ENCODE peak calls at places on chromosomes 3 and 15, in seven cellular contexts. J, L, R, D, X, S and H are unnamed samples.
A peak's percentile ranks its signal among the peaks of the same experiment; 100 is the strongest.

GRCh38 chr3:10534066-10534465 is 28.7 kb upstream of the ATP2B2 start:
- DNase-seq in L (no peak), R (no peak), D (no peak), S (no peak), X (no peak), J (no peak), H (no peak)

GRCh38 chr3:50375200-50375931 is 16.0 kb upstream of the TMEM115 start:
- DNase-seq in X (no peak), D (no peak), S (no peak), J (no peak), R (no peak), L (no peak), H (no peak)

GRCh38 chr3:143464850-143465249 is 345.3 kb downstream of the CHST2 start:
- DNase-seq in J (no peak), D (no peak), S (no peak), X (peak; percentile 66), L (no peak), R (no peak), H (no peak)

GRCh38 chr3:127394984-127395662 is 107.3 kb upstream of the PRR20G start:
- DNase-seq in D (no peak), J (no peak), S (no peak), X (no peak), R (no peak), L (no peak), H (no peak)

GRCh38 chr3:194868831-194869230 is 183.1 kb downstream of the FAM43A start:
- DNase-seq in R (no peak), X (no peak), J (no peak), L (no peak), D (no peak), S (no peak), H (no peak)

GRCh38 chr3:56694852-56695563 is 11.9 kb upstream of the TASOR start:
- DNase-seq in D (no peak), J (no peak), R (no peak), L (no peak), X (no peak), S (no peak), H (no peak)

GRCh38 chr3:174863488-174863887 is 4.4 kb downstream of the NAALADL2 start:
- DNase-seq in R (no peak), L (no peak), J (no peak), X (no peak), D (no peak), S (no peak), H (peak; percentile 15)

GRCh38 chr3:149055575-149055974 is 30.8 kb downstream of the HLTF start:
- DNase-seq in D (no peak), J (no peak), L (no peak), R (no peak), S (no peak), X (no peak), H (no peak)

GRCh38 chr3:78570482-78570881 is 1197.3 kb downstream of the ROBO1 start:
- DNase-seq in S (no peak), D (no peak), X (no peak), R (no peak), L (no peak), J (no peak), H (no peak)

GRCh38 chr3:56125358-56126005 is 342.8 kb downstream of the ERC2 start:
- DNase-seq in J (peak; percentile 7), X (peak; percentile 69), L (no peak), S (no peak), D (no peak), R (no peak), H (peak; percentile 90)

GRCh38 chr15:27250223-27250622 is 279.2 kb downstream of the GABRG3 start:
- DNase-seq in X (no peak), S (no peak), J (no peak), R (no peak), D (no peak), L (no peak), H (no peak)

GRCh38 chr15:48406240-48406891 is 75.1 kb downstream of the DUT start:
- DNase-seq in R (no peak), J (no peak), X (no peak), D (no peak), S (no peak), L (no peak), H (no peak)

GRCh38 chr15:73196113-73196512 is 143.8 kb downstream of the NEO1 start:
- DNase-seq in R (no peak), D (no peak), J (no peak), X (no peak), S (no peak), L (no peak), H (peak; percentile 34)

GRCh38 chr15:57296473-57297162 is 79.7 kb upstream of the CGNL1 start:
- DNase-seq in X (no peak), D (no peak), S (no peak), R (no peak), L (no peak), J (no peak), H (peak; percentile 32)

GRCh38 chr15:71443538-71443937 is 328.3 kb downstream of the THSD4 start:
- DNase-seq in D (peak; percentile 15), J (no peak), S (no peak), X (peak; percentile 32), R (peak; percentile 4), L (no peak), H (peak; percentile 51)

GRCh38 chr3:179969525-179969924 is 67.2 kb downstream of the PEX5L start:
- DNase-seq in S (no peak), D (no peak), R (no peak), J (no peak), X (peak; percentile 81), L (no peak), H (no peak)

GRCh38 chr3:22371592-22372291 is 620.7 kb upstream of the ZNF385D start:
- DNase-seq in R (no peak), L (no peak), X (no peak), D (no peak), J (no peak), S (no peak), H (peak; percentile 19)

GRCh38 chr3:30493912-30494311 is 112.5 kb upstream of the TGFBR2 start:
- DNase-seq in D (no peak), L (no peak), R (no peak), J (no peak), X (no peak), S (no peak), H (no peak)

GRCh38 chr15:64742385-64742784 is 33.0 kb downstream of the RBPMS2 start:
- DNase-seq in X (no peak), D (no peak), S (no peak), L (no peak), J (no peak), R (no peak), H (no peak)

GRCh38 chr15:50710585-50710984 is 24.0 kb upstream of the TRPM7 start:
- DNase-seq in X (no peak), R (no peak), L (no peak), S (no peak), J (no peak), D (no peak), H (no peak)

GRCh38 chr15:66390670-66391069 is 4.0 kb downstream of the MAP2K1 start:
- DNase-seq in J (no peak), R (no peak), D (no peak), L (peak; percentile 26), X (peak; percentile 78), S (no peak), H (no peak)

GRCh38 chr3:37653466-37653865 is 208.2 kb upstream of the CTDSPL start:
- DNase-seq in S (no peak), X (no peak), L (no peak), R (no peak), J (no peak), D (no peak), H (no peak)

GRCh38 chr3:138725116-138725515 is 109.6 kb downstream of the PIK3CB start:
- DNase-seq in R (no peak), D (no peak), S (no peak), X (no peak), J (no peak), L (no peak), H (no peak)

GRCh38 chr3:15998896-15999295 is 175.6 kb upstream of the GALNT15 start:
- DNase-seq in X (no peak), R (no peak), S (no peak), J (no peak), D (no peak), L (no peak), H (no peak)

GRCh38 chr3:143847787-143848631 is at the start of gene SLC9A9:
- DNase-seq in S (no peak), L (peak; percentile 16), X (peak; percentile 73), J (peak; percentile 17), R (no peak), D (no peak), H (peak; percentile 85)

GRCh38 chr3:23576379-23576959 is 229.3 kb upstream of the UBE2E1 start:
- DNase-seq in J (no peak), L (no peak), R (no peak), D (no peak), S (no peak), X (no peak), H (no peak)

GRCh38 chr15:49982586-49982985 is 136.4 kb downstream of the ATP8B4 start:
- DNase-seq in R (no peak), L (no peak), X (no peak), S (no peak), D (no peak), J (no peak), H (no peak)

GRCh38 chr15:43210172-43210745 is 10.6 kb downstream of the EPB42 start:
- DNase-seq in S (no peak), J (no peak), D (no peak), L (no peak), X (no peak), R (no peak), H (no peak)

GRCh38 chr3:137768361-137769320 is 4.5 kb downstream of the SOX14 start:
- DNase-seq in S (no peak), J (no peak), R (no peak), L (no peak), X (no peak), D (no peak), H (peak; percentile 64)

GRCh38 chr15:29942144-29942543 is 119.9 kb upstream of the TJP1 start:
- DNase-seq in X (no peak), S (no peak), L (no peak), R (no peak), D (no peak), J (no peak), H (peak; percentile 44)

GRCh38 chr15:79640206-79640605 is 208.1 kb downstream of the MINAR1 start:
- DNase-seq in L (no peak), S (no peak), R (no peak), X (peak; percentile 96), J (peak; percentile 55), D (no peak), H (peak; percentile 70)

GRCh38 chr3:149701977-149702350 is 44.1 kb upstream of the WWTR1 start:
- DNase-seq in S (no peak), D (no peak), R (no peak), L (no peak), J (no peak), X (no peak), H (no peak)